ENCODE peak calls at places on chromosomes 7 and 10, in six cellular contexts. N is esophagus muscularis mucosa, E is prostate gland, M is GM12878, O is suprapubic skin, G is stomach. A is an unnamed sample.

GRCh38 chr7:78746261-78746660 is 707.2 kb downstream of the MAGI2 start:
- DNase-seq in E (no peak), G (no peak), O (no peak), M (no peak), N (no peak), A (no peak)

GRCh38 chr10:78171633-78172032 is 138.0 kb downstream of the RPS24 start:
- DNase-seq in G (no peak), E (no peak), M (no peak), N (no peak), O (no peak), A (no peak)

GRCh38 chr7:146096994-146097393 is 19.6 kb upstream of the CNTNAP2 start:
- DNase-seq in M (no peak), N (no peak), G (no peak), E (no peak), O (no peak), A (no peak)

GRCh38 chr7:99008921-99009530 is 130.7 kb downstream of the TRRAP start:
- DNase-seq in N (no peak), E (no peak), M (no peak), O (peak), G (no peak), A (peak)

GRCh38 chr10:26579256-26580063 is 118.0 kb upstream of the PDSS1 start:
- DNase-seq in N (no peak), G (no peak), O (no peak), E (no peak), M (no peak), A (no peak)

GRCh38 chr7:151243411-151244155 is 4.9 kb downstream of the SMARCD3 start:
- DNase-seq in N (no peak), O (no peak), E (no peak), G (no peak), M (no peak), A (no peak)

GRCh38 chr10:118564652-118565051 is 30.8 kb downstream of the PRLHR start:
- DNase-seq in G (no peak), N (no peak), O (no peak), E (no peak), M (no peak), A (no peak)

GRCh38 chr10:117168135-117168674 is 29.1 kb upstream of the KCNK18 start:
- DNase-seq in G (peak), O (peak), N (no peak), E (no peak), M (no peak), A (no peak)

GRCh38 chr7:151897951-151898686 is 21.2 kb upstream of the PRKAG2 start:
- DNase-seq in O (no peak), G (no peak), M (no peak), E (no peak), N (no peak), A (no peak)

GRCh38 chr7:127844707-127845331 is 186.4 kb downstream of the LRRC4 start:
- DNase-seq in N (no peak), G (peak), M (no peak), E (peak), O (no peak), A (peak)

GRCh38 chr10:99732033-99732912 is at the start of the genes COX15 and CUTC:
- DNase-seq in N (peak), M (peak), E (peak), O (peak), G (peak), A (peak)
- TF ChIP-seq POLR2A in N (peak), M (peak), E (peak), O (peak), G (no peak), A (peak)

GRCh38 chr7:80722596-80723141 is 84.2 kb downstream of the CD36 start:
- DNase-seq in G (peak), O (no peak), N (peak), M (no peak), E (no peak), A (peak)
- TF ChIP-seq POLR2AphosphoS5 in G (peak), O (no peak), N (peak), M (no peak), E (no peak), A (no peak)

DNA sequence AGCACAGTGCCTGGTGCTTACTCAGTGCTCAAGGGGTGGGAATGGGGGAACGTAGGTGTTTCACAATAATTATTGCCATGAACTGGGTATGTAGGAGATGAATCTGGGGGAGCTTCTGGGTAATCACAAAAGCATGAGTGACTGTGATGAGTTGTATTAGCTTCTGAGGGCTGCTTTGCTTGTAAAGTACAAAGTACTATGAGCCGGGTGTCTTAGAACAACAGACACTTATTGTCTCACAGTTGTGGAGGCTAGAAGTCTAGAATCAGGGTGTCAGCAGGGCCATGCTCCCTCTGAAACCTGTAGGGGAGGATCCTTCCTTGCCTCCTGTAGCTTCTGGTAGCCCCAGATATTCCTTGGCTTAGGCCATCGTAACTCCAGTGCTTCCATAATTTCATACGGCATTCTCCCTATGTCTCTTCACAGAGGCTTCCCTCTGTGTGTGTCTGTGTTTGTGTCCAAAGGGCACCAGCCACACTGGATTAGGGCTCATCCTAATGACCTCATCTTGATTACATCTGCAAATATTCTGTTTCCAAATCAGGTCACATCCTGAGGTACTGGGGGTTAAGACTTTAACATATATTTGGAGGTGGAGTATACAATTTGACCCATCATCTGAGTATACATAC is 84.8 kb upstream of the AGBL3 start:
- DNase-seq in E (no peak), N (peak), M (no peak), G (no peak), O (no peak), A (no peak)
- TF ChIP-seq POLR2A in E (no peak), N (no peak), M (no peak), G (no peak), O (no peak), A (no peak)

DNA sequence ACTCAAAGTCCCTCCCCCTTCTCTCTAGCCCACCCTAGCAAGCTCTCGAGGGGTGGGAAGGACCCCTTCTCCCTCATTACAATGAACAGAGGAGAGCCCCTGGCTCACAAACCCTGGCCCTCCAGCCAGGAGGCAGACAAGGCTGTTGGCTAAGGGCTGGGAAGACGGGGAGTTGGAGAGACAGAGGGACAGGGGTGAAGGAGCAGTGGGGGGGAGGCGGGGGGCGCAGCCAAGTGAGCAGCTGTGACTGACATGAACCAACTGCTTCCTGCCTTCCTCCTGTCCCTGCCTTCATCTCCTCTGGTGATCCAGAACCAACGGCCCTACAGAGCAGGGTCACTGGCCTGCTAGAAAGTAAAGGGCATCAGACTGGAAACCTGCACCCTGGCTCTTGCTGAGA is 178.1 kb downstream of the NEURL1 start:
- DNase-seq in N (no peak), O (no peak), M (no peak), E (no peak), G (no peak), A (no peak)
- TF ChIP-seq POLR2AphosphoS5 in N (no peak), O (no peak), M (no peak), E (no peak), G (no peak), A (no peak)

DNA sequence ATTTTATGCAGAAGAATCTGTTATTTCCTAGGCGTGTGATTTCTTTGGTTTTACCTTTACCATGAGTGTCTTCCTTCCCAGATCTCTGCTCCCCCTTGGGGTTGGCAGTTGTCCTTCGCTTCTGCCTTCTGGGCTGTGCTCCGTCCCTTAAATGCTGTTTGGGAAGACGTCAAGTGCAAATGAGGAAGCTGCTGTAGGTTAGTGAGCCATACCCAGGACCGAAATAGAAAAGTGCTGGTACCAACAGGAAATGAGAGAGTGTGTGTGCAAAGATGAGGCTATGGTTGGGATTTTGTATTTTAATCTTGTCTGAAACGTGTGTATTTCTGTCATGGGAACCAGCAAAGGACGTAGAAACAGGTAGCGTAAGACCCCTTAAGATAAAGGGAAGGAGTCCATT is 299.7 kb downstream of the KLF6 start:
- DNase-seq in E (no peak), N (no peak), M (peak), G (no peak), O (no peak), A (no peak)
- TF ChIP-seq POLR2A in E (no peak), N (no peak), M (no peak), G (no peak), O (no peak), A (no peak)